ENCODE peak calls at places on chromosomes 7 and 10, in four cellular contexts. H, V, R and L are unnamed samples.

GRCh38 chr10:122344741-122345258 is 29.7 kb upstream of the PLEKHA1 start:
- DNase-seq in H (no peak), V (peak; percentile 95), R (peak; percentile 16), L (no peak)

GRCh38 chr7:74454948-74455804 is 1.5 kb downstream of the GTF2IRD1 start:
- DNase-seq in H (no peak), V (no peak), R (no peak), L (no peak)

GRCh38 chr10:15046626-15047025 is 2.9 kb downstream of the OLAH start:
- DNase-seq in H (no peak), V (peak; percentile 72), R (peak; percentile 33), L (no peak)

GRCh38 chr10:62443866-62444265 is 69.7 kb downstream of the ZNF365 start:
- DNase-seq in H (no peak), V (no peak), R (no peak), L (no peak)

GRCh38 chr7:8105449-8106095 is 137.0 kb downstream of the GLCCI1 start:
- DNase-seq in H (no peak), V (no peak), R (no peak), L (no peak)

GRCh38 chr10:108393111-108393510 is 1228.6 kb upstream of the SORCS1 start:
- DNase-seq in H (no peak), V (no peak), R (peak; percentile 26), L (no peak)

GRCh38 chr7:128242661-128243060 is 1.6 kb downstream of the LEP start:
- DNase-seq in H (no peak), V (peak; percentile 27), R (no peak), L (no peak)

GRCh38 chr10:48945441-48946143 is 6.0 kb upstream of the LRRC18 start:
- DNase-seq in H (no peak), V (no peak), R (no peak), L (no peak)

GRCh38 chr10:102696736-102697135 is 17.5 kb downstream of the ARL3 start:
- DNase-seq in H (no peak), V (peak; percentile 29), R (no peak), L (no peak)

GRCh38 chr7:126803060-126803665 is 449.6 kb downstream of the GRM8 start:
- DNase-seq in H (peak; percentile 45), V (peak; percentile 94), R (peak; percentile 51), L (peak; percentile 49)

GRCh38 chr7:70474639-70475234 is 657.2 kb upstream of the GALNT17 start:
- DNase-seq in H (no peak), V (no peak), R (no peak), L (no peak)

GRCh38 chr7:7221602-7222038 is 39.3 kb downstream of the C1GALT1 start:
- DNase-seq in H (no peak), V (peak; percentile 73), R (peak; percentile 75), L (no peak)

GRCh38 chr10:33453081-33453850 is 118.8 kb upstream of the NRP1 start:
- DNase-seq in H (no peak), V (no peak), R (peak; percentile 64), L (no peak)

GRCh38 chr10:15351099-15351820 is 19.8 kb downstream of the FAM171A1 start:
- DNase-seq in H (no peak), V (no peak), R (no peak), L (no peak)

GRCh38 chr7:41415473-41416207 is 287.2 kb downstream of the INHBA start:
- DNase-seq in H (no peak), V (no peak), R (no peak), L (no peak)

GRCh38 chr10:24849537-24850299 is 102.7 kb downstream of the PRTFDC1 start:
- DNase-seq in H (no peak), V (no peak), R (no peak), L (no peak)

GRCh38 chr10:116418394-116418793 is 9.3 kb upstream of the PNLIPRP3 start:
- DNase-seq in H (no peak), V (no peak), R (no peak), L (no peak)

GRCh38 chr10:12358863-12359647 is 9.7 kb downstream of the CAMK1D start:
- DNase-seq in H (no peak), V (no peak), R (no peak), L (no peak)
- H4K91ac ChIP-seq in H (no peak overlapping the region), V (no peak overlapping the region), R (no peak overlapping the region), L (no peak overlapping the region)

GRCh38 chr7:138154646-138155045 is 78.4 kb downstream of the AKR1D1 start:
- DNase-seq in H (no peak), V (no peak), R (no peak), L (no peak)

GRCh38 chr7:138157702-138158101 is 81.4 kb downstream of the AKR1D1 start:
- DNase-seq in H (no peak), V (no peak), R (no peak), L (no peak)

DNA sequence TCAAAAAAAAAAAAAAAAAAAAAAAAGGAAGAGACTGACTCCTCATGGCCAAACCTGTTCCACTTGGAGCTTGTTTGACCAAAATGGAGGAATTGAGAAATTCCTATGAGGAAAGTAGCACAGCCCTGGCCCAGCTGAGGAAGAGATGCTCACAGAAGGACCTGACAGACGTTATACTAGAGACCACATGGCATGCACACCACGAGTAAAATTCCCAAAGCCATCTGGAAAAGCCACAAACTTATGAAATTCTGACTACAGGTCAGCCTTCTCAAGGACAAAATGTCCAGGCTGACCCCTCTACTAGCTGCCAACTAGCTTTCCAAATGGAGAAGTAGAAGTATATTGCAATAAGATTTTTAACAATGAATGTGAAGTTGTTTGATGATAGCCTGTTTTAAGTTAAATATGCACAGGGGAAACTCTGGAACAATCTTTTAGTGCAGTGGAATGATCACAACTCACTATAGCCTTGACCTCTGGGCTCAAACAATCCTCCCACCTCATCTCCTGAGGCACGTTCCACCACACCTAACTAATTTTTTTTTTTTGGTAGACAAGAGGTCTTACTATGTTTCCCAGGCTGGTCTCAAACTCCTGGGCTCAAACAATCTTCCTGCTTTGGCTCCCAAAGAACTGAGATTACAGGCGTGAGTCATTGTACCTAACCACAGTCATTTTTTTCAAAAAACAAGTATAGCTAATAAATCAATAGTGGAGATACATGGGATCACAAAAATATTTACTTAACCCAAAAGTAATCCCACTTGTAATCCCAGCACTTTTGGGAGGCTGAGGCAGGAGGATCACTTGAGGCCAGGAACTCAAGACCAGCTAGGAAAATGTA is 75.7 kb downstream of the AKR1D1 start:
- DNase-seq in H (no peak), V (no peak), R (no peak), L (no peak)
- H2BK120ac ChIP-seq in H (no peak overlapping the region), V (peak overlapping the region; percentile 66), R (no peak overlapping the region), L (no peak overlapping the region)

DNA sequence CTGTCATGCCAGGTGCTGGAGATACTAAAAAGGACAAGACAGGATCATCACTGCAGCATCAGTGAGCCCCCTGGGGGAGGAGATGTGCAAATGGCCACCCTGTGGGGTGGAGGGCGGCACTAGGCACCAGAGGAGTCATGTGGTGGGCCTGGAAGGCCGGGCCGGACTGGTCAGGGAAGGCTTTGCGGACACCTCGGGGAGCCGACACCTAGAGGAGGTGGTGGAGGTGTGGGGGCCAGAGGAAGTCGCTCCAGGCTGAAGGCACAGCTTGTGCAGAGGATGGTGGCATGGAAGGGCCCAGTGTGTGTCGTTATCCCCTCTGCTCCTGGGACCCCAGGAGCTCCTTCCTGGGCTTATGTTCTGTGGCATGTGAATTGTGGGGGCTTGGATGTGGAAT is 437.7 kb downstream of the RPS24 start:
- DNase-seq in H (no peak), V (no peak), R (no peak), L (peak; percentile 10)
- H4K91ac ChIP-seq in H (no peak overlapping the region), V (peak overlapping the region; percentile 100), R (no peak overlapping the region), L (no peak overlapping the region)

GRCh38 chr10:43843331-43844101 is 194.8 kb upstream of the ZNF32 start:
- DNase-seq in H (no peak), V (no peak), R (peak; percentile 86), L (no peak)
- H2BK120ac ChIP-seq in H (no peak overlapping the region), V (no peak overlapping the region), R (peak overlapping the region; percentile 96), L (no peak overlapping the region)

GRCh38 chr7:47327698-47328391 is 254.1 kb downstream of the TNS3 start:
- DNase-seq in H (peak; percentile 84), V (peak; percentile 81), R (peak; percentile 81), L (peak; percentile 91)
- H4K91ac ChIP-seq in H (no peak overlapping the region), V (peak overlapping the region; percentile 93), R (peak overlapping the region; percentile 92), L (no peak overlapping the region)

GRCh38 chr10:74576586-74576985 is 249.8 kb upstream of the KAT6B start:
- DNase-seq in H (no peak), V (no peak), R (no peak), L (no peak)

GRCh38 chr10:74575191-74575720 is 251.1 kb upstream of the KAT6B start:
- DNase-seq in H (no peak), V (peak; percentile 4), R (no peak), L (no peak)

DNA sequence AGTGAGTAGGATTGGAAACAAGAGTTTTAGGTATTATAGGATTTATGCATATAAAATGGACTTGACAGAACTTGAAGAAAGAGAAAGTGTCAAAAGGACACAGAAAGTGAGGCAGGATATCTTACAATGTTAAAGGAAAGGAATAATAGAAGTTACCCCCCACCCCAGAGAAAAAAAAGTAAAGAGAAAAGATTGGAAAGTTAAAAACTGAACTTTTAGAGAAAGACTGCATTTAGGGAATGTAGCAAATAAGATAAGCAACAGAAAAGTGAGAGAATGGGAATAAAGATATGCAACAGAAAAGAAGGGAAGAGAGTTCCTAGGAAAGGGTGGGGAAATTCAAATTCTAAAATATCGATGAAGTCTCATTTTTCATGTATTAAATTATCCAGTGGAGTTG is 250.5 kb upstream of the KAT6B start:
- DNase-seq in H (no peak), V (no peak), R (no peak), L (no peak)
- H2BK120ac ChIP-seq in H (no peak overlapping the region), V (no peak overlapping the region), R (no peak overlapping the region), L (no peak overlapping the region)

DNA sequence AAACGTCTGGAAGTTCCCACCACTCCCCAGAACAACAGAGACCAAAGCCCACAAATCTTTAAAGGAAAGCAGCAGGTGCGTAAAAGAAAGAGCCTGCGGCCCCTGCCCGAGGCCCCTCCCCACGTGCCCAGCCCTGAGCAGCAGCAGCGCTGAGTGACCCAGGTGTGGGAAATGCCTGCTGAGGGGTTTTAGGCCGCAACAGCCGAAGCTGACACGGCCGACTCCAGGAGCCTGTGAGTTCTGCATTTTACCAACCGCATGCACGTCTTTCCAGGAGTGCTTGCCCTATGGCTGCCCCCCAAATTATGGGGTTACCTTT is 1.6 kb upstream of the KNDC1 start:
- DNase-seq in H (no peak), V (no peak), R (no peak), L (peak; percentile 32)
- H4K91ac ChIP-seq in H (no peak overlapping the region), V (no peak overlapping the region), R (no peak overlapping the region), L (no peak overlapping the region)

DNA sequence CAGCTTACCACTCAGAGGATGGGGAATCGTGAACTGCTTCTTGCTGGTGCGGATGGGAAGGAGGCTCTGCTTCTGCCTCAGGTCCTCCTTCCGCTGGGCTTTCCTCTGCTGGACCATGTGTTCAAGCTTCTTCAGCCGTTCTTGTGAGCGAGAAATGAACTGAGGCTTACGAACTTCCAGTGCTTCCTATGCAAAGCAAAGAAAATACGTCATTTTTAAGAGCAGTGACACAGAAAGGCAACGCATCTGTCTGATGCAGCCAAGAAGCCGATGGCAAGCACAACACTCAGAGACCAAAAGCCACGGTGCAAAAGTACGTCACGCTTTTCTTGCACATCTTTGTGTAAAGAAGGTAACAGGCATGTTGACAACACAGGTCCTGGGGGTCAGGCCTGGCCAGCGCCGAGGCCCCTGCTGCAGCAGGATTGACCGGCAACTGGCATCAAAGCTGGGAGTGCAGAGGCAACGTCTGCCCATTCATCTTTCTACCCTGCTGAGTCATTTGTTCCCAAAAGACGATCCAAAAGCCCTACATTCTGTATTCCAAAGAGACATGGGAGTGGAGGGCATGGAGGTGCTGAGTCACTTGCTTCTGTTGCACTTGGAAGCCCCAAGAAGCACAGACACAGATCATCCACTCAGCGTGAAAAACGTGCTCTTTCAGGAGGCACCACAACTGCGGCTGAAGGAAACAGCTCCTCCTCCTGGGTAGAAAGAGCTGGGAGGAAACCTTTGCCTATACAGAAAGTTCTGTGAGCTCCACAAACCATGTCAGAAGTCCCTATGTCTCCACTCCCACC is 71.0 kb upstream of the ADAM12 start:
- DNase-seq in H (no peak), V (peak; percentile 51), R (peak; percentile 52), L (no peak)
- H2BK120ac ChIP-seq in H (no peak overlapping the region), V (no peak overlapping the region), R (no peak overlapping the region), L (no peak overlapping the region)